ENCODE peak calls at places on chromosomes 3 and 15, in four cellular contexts. K is foreskin fibroblast, D is psoas muscle, J is uterus. U is an unnamed sample.
A peak's percentile ranks its signal among the peaks of the same experiment; 100 is the strongest.

GRCh38 chr3:196941846-196942225 is 492 bp downstream of the NCBP2 start:
- DNase-seq in K (peak; percentile 42), D (no peak), J (no peak), U (no peak)

GRCh38 chr15:66006986-66007385 is 137.7 kb downstream of the RAB11A start:
- DNase-seq in K (peak; percentile 6), D (no peak), J (no peak), U (peak; percentile 23)

GRCh38 chr3:146308682-146309081 is 57.8 kb upstream of the PLSCR4 start:
- DNase-seq in K (peak; percentile 52), D (no peak), J (no peak), U (peak; percentile 61)

GRCh38 chr3:31505353-31506048 is 27.2 kb upstream of the STT3B start:
- DNase-seq in K (no peak), D (no peak), J (no peak), U (no peak)

GRCh38 chr15:72809329-72809728 is 25.8 kb upstream of the ADPGK start:
- DNase-seq in K (no peak), D (no peak), J (no peak), U (no peak)

GRCh38 chr3:156781310-156782230 is 44.6 kb upstream of the LEKR1 start:
- DNase-seq in K (peak; percentile 73), D (no peak), J (no peak), U (peak; percentile 73)

GRCh38 chr3:45777753-45778386 is 18.5 kb downstream of the SLC6A20 start:
- DNase-seq in K (no peak), D (no peak), J (no peak), U (no peak)

GRCh38 chr15:98667521-98668179 is 19.3 kb downstream of the IGF1R start:
- DNase-seq in K (no peak), D (no peak), J (no peak), U (no peak)

GRCh38 chr15:98123834-98124233 is 163.3 kb downstream of the ARRDC4 start:
- DNase-seq in K (no peak), D (no peak), J (no peak), U (no peak)

GRCh38 chr3:105367063-105367405 is 325 bp downstream of the ALCAM start:
- DNase-seq in K (no peak), D (no peak), J (no peak), U (no peak)

GRCh38 chr3:31361391-31362273 is 171.1 kb upstream of the STT3B start:
- DNase-seq in K (peak; percentile 65), D (no peak), J (no peak), U (peak; percentile 96)

GRCh38 chr15:31269961-31270575 is 56.6 kb upstream of the KLF13 start:
- DNase-seq in K (no peak), D (no peak), J (no peak), U (no peak)

GRCh38 chr3:194485876-194486539 is 794 bp downstream of the ATP13A3 start:
- DNase-seq in K (no peak), D (peak; percentile 50), J (peak; percentile 40), U (peak; percentile 46)

DNA sequence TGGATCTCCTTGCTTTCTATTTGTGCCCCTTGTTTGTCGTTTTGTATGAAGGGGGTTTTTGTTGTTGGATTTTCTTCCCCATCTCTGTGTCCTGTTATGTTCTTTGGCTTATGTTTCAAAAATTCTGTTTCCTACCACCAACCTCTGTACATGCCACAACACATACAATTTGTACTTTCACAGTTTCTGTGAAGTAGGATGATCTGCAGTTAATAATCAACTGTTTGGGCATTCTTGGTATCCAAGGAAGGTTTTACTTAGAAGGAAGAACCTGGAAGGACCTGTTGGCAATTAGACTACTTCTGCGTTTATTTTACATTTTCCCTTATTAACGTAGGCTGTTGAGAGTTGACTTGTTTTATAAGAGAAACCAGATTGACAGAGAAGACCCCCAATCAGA is 8.3 kb downstream of the SETD5 start:
- DNase-seq in K (no peak), D (no peak), J (no peak), U (no peak)
- H3K4me3 ChIP-seq in K (no peak overlapping the region), D (peak overlapping the region; percentile 35), J (no peak overlapping the region), U (no peak overlapping the region)

GRCh38 chr3:151230644-151231043 is 27.6 kb upstream of the GPR171 start:
- DNase-seq in K (no peak), D (no peak), J (no peak), U (no peak)
- H3K4me3 ChIP-seq in K (no peak overlapping the region), D (no peak overlapping the region), J (no peak overlapping the region), U (no peak overlapping the region)

DNA sequence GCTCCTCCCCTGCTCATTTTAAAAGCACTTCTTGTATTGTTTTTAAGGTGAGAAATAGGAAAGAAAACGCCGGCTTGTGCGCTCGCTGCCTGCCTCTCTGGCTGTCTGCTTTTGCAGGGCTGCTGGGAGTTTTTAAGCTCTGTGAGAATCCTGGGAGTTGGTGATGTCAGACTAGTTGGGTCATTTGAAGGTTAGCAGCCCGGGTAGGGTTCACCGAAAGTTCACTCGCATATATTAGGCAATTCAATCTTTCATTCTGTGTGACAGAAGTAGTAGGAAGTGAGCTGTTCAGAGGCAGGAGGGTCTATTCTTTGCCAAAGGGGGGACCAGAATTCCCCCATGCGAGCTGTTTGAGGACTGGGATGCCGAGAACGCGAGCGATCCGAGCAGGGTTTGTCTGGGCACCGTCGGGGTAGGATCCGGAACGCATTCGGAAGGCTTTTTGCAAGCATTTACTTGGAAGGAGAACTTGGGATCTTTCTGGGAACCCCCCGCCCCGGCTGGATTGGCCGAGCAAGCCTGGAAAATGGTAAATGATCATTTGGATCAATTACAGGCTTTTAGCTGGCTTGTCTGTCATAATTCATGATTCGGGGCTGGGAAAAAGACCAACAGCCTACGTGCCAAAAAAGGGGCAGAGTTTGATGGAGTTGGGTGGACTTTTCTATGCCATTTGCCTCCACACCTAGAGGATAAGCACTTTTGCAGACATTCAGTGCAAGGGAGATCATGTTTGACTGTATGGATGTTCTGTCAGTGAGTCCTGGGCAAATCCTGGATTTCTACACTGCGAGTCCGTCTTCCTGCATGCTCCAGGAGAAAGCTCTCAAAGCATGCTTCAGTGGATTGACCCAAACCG is at the start of gene RARB:
- DNase-seq in K (peak; percentile 73), D (peak; percentile 53), J (peak; percentile 89), U (peak; percentile 97)
- H3K4me3 ChIP-seq in K (peak within 1 kb of the TSS; percentile 46), D (peak within 1 kb of the TSS; percentile 73), J (peak within 1 kb of the TSS; percentile 65), U (peak within 1 kb of the TSS; percentile 68)

DNA sequence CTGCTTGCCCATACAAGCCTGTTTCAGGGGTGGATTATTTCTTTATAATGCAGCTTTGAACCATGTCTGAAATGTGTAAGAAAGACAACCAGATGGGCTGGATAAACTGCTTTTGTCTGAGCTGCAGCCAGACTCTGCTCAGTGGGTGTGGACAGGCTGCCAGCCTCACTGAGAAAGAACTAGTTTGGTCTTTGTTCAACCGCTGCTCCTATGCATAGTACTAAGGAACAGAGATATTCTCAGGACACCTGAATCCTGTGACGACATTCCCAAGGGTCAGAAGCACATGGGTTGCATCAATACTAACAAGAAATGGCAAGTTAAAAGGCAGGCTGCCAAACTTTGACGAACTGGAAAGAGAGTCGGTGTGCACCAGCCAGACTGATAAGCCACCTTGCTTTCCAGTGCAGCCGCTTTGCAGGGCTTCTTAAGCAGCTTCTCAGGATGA is 57.2 kb downstream of the PLD1 start:
- DNase-seq in K (no peak), D (no peak), J (no peak), U (peak; percentile 26)
- H3K4me3 ChIP-seq in K (no peak overlapping the region), D (no peak overlapping the region), J (no peak overlapping the region), U (no peak overlapping the region)

GRCh38 chr3:128491071-128491899 is 1.7 kb downstream of the GATA2 start:
- DNase-seq in K (no peak), D (no peak), J (peak; percentile 46), U (peak; percentile 48)
- H3K4me3 ChIP-seq in K (peak overlapping the region; percentile 90), D (peak overlapping the region; percentile 73), J (peak overlapping the region; percentile 98), U (no peak overlapping the region)

U was measured in fibroblast of lung.